ENCODE peak calls at places on chromosome X, in seven cellular contexts. O is IMR-90, G is mesenchymal stem cell, I is neuronal stem cell, L is trophoblast cell, M is mesendoderm, N is H1. E is an unnamed sample.
A peak's percentile ranks its signal among the peaks of the same experiment; 100 is the strongest.

GRCh38 chrX:101659601-101660063 is at the start of gene ARMCX2:
- DNase-seq in O (peak; percentile 69), G (peak; percentile 68), I (peak; percentile 21), L (no peak), M (peak; percentile 74), N (no peak), E (peak; percentile 62)

GRCh38 chrX:78548012-78548411 is 111.1 kb downstream of the RTL3 start:
- DNase-seq in O (peak; percentile 26), G (no peak), I (no peak), L (no peak), M (no peak), N (no peak), E (no peak)

GRCh38 chrX:110734894-110735541 is 60.6 kb downstream of the CHRDL1 start:
- DNase-seq in O (peak; percentile 69), G (peak; percentile 72), I (no peak), L (peak; percentile 27), M (peak; percentile 76), N (no peak), E (no peak)

GRCh38 chrX:39491548-39492297 is 606.0 kb downstream of the BCOR start:
- DNase-seq in O (no peak), G (no peak), I (no peak), L (no peak), M (no peak), N (no peak), E (no peak)

GRCh38 chrX:11438767-11439166 is 145.6 kb downstream of the AMELX start:
- DNase-seq in O (peak; percentile 68), G (no peak), I (no peak), L (no peak), M (no peak), N (no peak), E (no peak)

GRCh38 chrX:24371391-24371972 is 11.0 kb downstream of the SUPT20HL1 start:
- DNase-seq in O (peak; percentile 47), G (peak; percentile 43), I (peak; percentile 67), L (peak; percentile 17), M (peak; percentile 78), N (no peak), E (peak; percentile 89)

GRCh38 chrX:46597208-46597607 is 23.6 kb downstream of the CHST7 start:
- DNase-seq in O (no peak), G (no peak), I (no peak), L (no peak), M (no peak), N (no peak), E (no peak)

GRCh38 chrX:46251755-46252154 is 293.5 kb downstream of the ZNF674 start:
- DNase-seq in O (peak; percentile 13), G (peak; percentile 46), I (no peak), L (peak; percentile 0), M (no peak), N (no peak), E (no peak)

GRCh38 chrX:102968216-102968615 is 31.1 kb downstream of the RAB40AL start:
- DNase-seq in O (no peak), G (no peak), I (no peak), L (no peak), M (no peak), N (no peak), E (no peak)

DNA sequence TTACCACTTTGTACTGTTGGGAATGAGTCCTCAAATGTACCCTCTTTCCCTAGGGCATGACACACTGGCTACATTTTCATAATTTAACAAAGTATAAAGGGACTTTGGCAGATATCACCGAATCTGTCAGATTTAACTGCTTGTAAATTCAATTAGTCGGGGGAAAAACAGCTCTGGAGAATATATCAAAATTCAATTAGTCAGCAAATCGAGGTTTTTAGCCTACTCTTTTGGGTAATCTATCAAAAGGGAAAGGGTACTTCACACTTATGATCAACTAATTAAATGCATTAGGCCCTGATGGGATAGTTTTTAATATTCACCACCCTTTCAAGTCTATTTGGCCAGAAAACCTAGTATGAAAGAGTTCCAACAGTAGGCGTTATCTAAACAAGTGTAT is 141.0 kb downstream of the IL1RAPL2 start:
- DNase-seq in O (no peak), G (no peak), I (no peak), L (no peak), M (no peak), N (no peak), E (no peak)
- H3K23ac ChIP-seq in O (no peak overlapping the region), G (no peak overlapping the region), I (no peak overlapping the region), L (no peak overlapping the region), M (no peak overlapping the region), N (no peak overlapping the region), E (no peak overlapping the region)

DNA sequence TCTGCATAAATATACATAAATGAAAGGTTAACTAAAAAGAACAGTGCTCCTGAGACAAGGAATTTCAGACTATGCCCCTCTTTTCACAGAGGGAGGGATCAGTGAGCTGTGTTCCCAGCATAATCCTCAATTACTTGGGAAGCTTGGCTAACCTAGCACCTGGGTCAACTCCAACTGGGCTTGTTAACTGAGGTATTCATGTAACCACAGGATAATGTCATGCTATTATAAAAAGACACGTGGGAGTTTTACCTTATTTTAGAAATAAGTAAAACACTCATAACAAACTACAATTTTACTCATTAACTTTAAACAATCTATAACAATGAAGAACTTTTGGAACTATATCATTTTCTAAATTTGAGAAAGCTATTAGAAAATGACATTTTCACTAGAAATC is 48.6 kb downstream of the RPGR start:
- DNase-seq in O (peak; percentile 8), G (no peak), I (no peak), L (no peak), M (peak; percentile 2), N (no peak), E (no peak)
- H3K4me1 ChIP-seq in O (peaks cover 5% of the 10 kb centered on the region), G (peaks cover 3% of the 10 kb centered on the region), I (no peaks in the 10 kb centered on the region), L (no peaks in the 10 kb centered on the region), M (no peaks in the 10 kb centered on the region), N (no peaks in the 10 kb centered on the region), E (no peaks in the 10 kb centered on the region)

DNA sequence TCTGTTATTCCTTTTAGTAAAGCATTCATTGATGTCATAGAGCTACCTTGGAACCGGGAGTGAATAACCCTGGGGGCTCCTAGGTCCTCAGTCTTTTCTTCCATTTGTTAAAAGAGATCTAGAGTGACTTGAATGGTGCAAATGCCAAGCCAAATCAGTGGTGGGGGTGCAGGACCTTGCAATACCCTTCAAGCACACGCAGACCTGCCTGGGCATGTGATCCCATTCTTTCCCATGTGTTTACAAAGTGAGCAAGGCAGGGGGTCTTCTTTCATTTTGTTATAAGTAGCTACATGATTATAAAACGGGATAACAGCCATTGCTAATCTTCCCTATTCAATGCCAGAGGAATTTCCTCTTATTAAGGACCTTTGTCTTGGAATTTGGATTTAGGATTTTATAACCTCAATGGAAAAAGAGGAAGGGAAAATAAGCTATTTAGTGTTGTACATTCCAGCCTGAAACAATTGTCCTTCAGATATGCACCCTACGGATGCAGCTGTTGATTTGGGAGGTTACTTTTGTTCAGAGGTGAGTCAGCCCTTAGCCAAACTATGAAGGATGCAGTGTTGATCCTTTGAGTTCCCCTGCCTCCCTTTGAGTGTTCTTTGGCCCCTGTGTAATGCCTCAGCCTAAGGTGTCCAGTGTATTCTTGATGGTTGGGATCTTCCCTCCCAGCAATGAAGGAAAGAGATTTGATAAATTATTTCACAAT is 623.8 kb upstream of the HTR2C start:
- DNase-seq in O (no peak), G (no peak), I (peak; percentile 76), L (no peak), M (peak; percentile 41), N (peak; percentile 27), E (peak; percentile 42)
- H3K9ac ChIP-seq in O (no peak overlapping the region), G (no peak overlapping the region), I (no peak overlapping the region), L (no peak overlapping the region), M (no peak overlapping the region), N (no peak overlapping the region), E (no peak overlapping the region)

DNA sequence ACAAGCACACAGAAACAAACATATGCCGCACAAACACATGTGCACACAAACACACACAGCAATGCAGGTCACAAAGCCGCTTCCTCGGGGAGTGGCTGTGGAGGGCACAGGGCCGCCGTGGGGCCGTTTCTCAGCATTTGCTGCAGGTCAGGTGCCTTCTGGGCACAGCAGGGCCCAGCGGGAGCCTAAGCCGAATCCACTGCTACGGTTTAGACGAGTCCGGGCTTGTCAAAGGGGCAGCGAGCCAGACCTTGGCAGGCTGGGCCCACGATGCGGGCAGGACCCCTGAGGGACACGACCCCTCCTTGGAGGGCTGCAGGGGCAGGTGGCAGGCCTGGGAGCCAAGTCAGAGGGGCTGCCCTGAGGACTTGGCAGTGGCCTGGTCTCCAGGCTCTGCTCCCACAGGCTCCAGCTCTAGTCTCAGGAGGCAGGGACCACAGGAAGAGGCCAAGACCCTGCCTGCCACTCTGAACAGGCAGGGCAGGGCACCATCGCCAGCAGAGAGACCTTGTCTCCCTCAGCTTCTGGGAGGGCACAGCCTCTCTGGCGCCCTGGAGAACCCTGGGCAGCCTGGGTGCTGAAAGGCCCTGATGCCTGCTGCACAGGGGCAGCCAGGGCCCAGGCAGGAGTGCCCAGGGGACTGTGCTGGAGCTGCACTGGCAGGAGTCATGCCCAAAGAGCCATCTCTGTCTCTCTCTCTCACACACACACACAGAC is 5.5 kb upstream of the ATP2B3 start:
- DNase-seq in O (no peak), G (no peak), I (no peak), L (no peak), M (no peak), N (no peak), E (no peak)
- H3K23ac ChIP-seq in O (no peak overlapping the region), G (no peak overlapping the region), I (no peak overlapping the region), L (no peak overlapping the region), M (no peak overlapping the region), N (no peak overlapping the region), E (no peak overlapping the region)

GRCh38 chrX:84441143-84441542 is 61.1 kb downstream of the HDX start:
- DNase-seq in O (peak; percentile 72), G (peak; percentile 18), I (no peak), L (no peak), M (no peak), N (no peak), E (no peak)
- H3K4me1 ChIP-seq in O (no peaks in the 10 kb centered on the region), G (no peaks in the 10 kb centered on the region), I (no peaks in the 10 kb centered on the region), L (no peaks in the 10 kb centered on the region), M (no peaks in the 10 kb centered on the region), N (no peaks in the 10 kb centered on the region), E (no peaks in the 10 kb centered on the region)

GRCh38 chrX:137748827-137749226 is 182.9 kb downstream of the ZIC3 start:
- DNase-seq in O (no peak), G (no peak), I (no peak), L (no peak), M (peak; percentile 63), N (no peak), E (no peak)

GRCh38 chrX:137747231-137747630 is 181.3 kb downstream of the ZIC3 start:
- DNase-seq in O (no peak), G (no peak), I (no peak), L (no peak), M (peak; percentile 89), N (peak; percentile 56), E (peak; percentile 62)

GRCh38 chrX:137746289-137746688 is 180.4 kb downstream of the ZIC3 start:
- DNase-seq in O (no peak), G (no peak), I (no peak), L (no peak), M (peak; percentile 61), N (no peak), E (no peak)

GRCh38 chrX:137743414-137743813 is 177.5 kb downstream of the ZIC3 start:
- DNase-seq in O (no peak), G (no peak), I (no peak), L (no peak), M (peak; percentile 84), N (no peak), E (no peak)

GRCh38 chrX:137749282-137749681 is 183.4 kb downstream of the ZIC3 start:
- DNase-seq in O (no peak), G (no peak), I (no peak), L (no peak), M (peak; percentile 59), N (no peak), E (no peak)
- H3K9ac ChIP-seq in O (no peak overlapping the region), G (no peak overlapping the region), I (no peak overlapping the region), L (no peak overlapping the region), M (peak overlapping the region; percentile 32), N (no peak overlapping the region), E (no peak overlapping the region)

E was measured in H9.